ENCODE peak calls at places on chromosomes 11 and 22, in ten cellular contexts. M is glomerular endothelial cell, X is Karpas-422, N is RCC 7860, L is GM23248, V is T-helper 17 cell, U is NCI-H1436 treated with DMSO at 0.1 percent for 48 hours, T is fibroblast of mammary gland, P is hippocampal formation, C is thoracic aorta. J is an unnamed sample.

GRCh38 chr11:40328890-40329617 is 1130.4 kb downstream of the LRRC4C start:
- DNase-seq in V (no peak), X (no peak), T (peak; percentile 99), M (peak; percentile 98), C (peak; percentile 78), L (peak; percentile 84), N (peak; percentile 99), P (no peak), U (no peak), J (peak; percentile 45)

GRCh38 chr11:58900479-58901420 is 38.5 kb upstream of the GLYATL1 start:
- DNase-seq in P (peak; percentile 52), N (no peak), X (peak; percentile 82), M (no peak), U (no peak), L (peak; percentile 66), C (no peak), V (no peak), T (peak; percentile 80), J (peak; percentile 63)

GRCh38 chr22:29867260-29867659 is 15.7 kb upstream of the MTMR3 start:
- DNase-seq in V (no peak), M (no peak), L (no peak), T (no peak), N (no peak), U (no peak), C (no peak), X (no peak), P (no peak), J (no peak)

GRCh38 chr22:50435701-50436115 is 39.1 kb downstream of the SBF1 start:
- DNase-seq in U (no peak), N (no peak), X (no peak), L (no peak), T (no peak), M (no peak), V (no peak), P (no peak), C (no peak), J (no peak)

GRCh38 chr11:84437129-84438123 is 1151.3 kb upstream of the CCDC90B start:
- DNase-seq in V (no peak), X (no peak), M (no peak), N (no peak), L (peak; percentile 9), T (peak; percentile 6), C (no peak), P (no peak), U (no peak), J (no peak)

GRCh38 chr22:26461188-26461810 is 22.3 kb downstream of the HPS4 start:
- DNase-seq in L (peak; percentile 65), U (no peak), N (peak; percentile 25), C (no peak), T (peak; percentile 50), X (peak; percentile 67), M (no peak), P (no peak), V (no peak), J (peak; percentile 71)

GRCh38 chr22:35894464-35894878 is 134.2 kb downstream of the RBFOX2 start:
- DNase-seq in N (no peak), X (no peak), L (no peak), M (no peak), V (no peak), P (no peak), C (peak; percentile 10), U (no peak), T (no peak), J (no peak)

GRCh38 chr11:118914178-118914918 is 11.4 kb downstream of the BCL9L start:
- DNase-seq in P (peak; percentile 56), M (no peak), V (peak; percentile 42), X (peak; percentile 65), C (no peak), T (no peak), N (peak; percentile 43), L (no peak), U (no peak), J (no peak)

GRCh38 chr22:30648825-30649224 is 13.2 kb downstream of the SLC35E4 start:
- DNase-seq in T (no peak), X (no peak), U (no peak), N (no peak), M (no peak), P (no peak), V (no peak), L (no peak), C (no peak), J (no peak)

GRCh38 chr11:4926607-4927006 is 2.5 kb upstream of the OR51G1 start:
- DNase-seq in M (no peak), L (peak; percentile 2), C (no peak), P (no peak), N (no peak), U (no peak), X (no peak), T (peak; percentile 2), V (no peak), J (no peak)

GRCh38 chr11:40508307-40508706 is 951.1 kb downstream of the LRRC4C start:
- DNase-seq in L (no peak), T (no peak), M (no peak), C (no peak), X (no peak), P (no peak), U (no peak), V (no peak), N (no peak), J (no peak)

GRCh38 chr11:97269527-97269926 is 879.7 kb downstream of the JRKL start:
- DNase-seq in C (no peak), V (no peak), P (no peak), X (peak; percentile 46), T (no peak), U (no peak), M (no peak), L (peak; percentile 0), N (no peak), J (no peak)

J was measured in mesothelial cell of epicardium.